ENCODE peak calls at places on chromosomes 16 and 17, in seven cellular contexts. Z, V, I, A, S, T and M are unnamed samples.
A peak's percentile ranks its signal among the peaks of the same experiment; 100 is the strongest.

GRCh38 chr17:35542990-35543389 is 5.5 kb upstream of the SLFN12L start:
- DNase-seq in S (no peak), I (no peak), T (no peak), V (no peak), A (no peak), Z (no peak), M (no peak)

GRCh38 chr17:78176548-78177025 is 8.2 kb downstream of the SYNGR2 start:
- DNase-seq in S (no peak), I (no peak), A (peak; percentile 89), V (peak; percentile 75), Z (peak; percentile 72), T (no peak), M (peak; percentile 82)

GRCh38 chr16:28549301-28549899 is 4.3 kb upstream of the SGF29 start:
- DNase-seq in Z (no peak), A (no peak), V (no peak), I (no peak), S (peak; percentile 43), T (no peak), M (no peak)

GRCh38 chr17:16917995-16918394 is 53.9 kb downstream of the TNFRSF13B start:
- DNase-seq in T (no peak), I (peak; percentile 0), A (no peak), S (no peak), V (no peak), Z (no peak), M (no peak)

GRCh38 chr16:89312194-89312593 is 94.7 kb downstream of the ZNF778 start:
- DNase-seq in S (no peak), A (no peak), V (no peak), Z (no peak), T (no peak), I (no peak), M (no peak)

GRCh38 chr17:66730497-66730923 is 104.4 kb upstream of the CACNG5 start:
- DNase-seq in A (no peak), Z (no peak), I (no peak), S (no peak), T (no peak), V (no peak), M (no peak)

GRCh38 chr17:80698297-80698696 is 153.7 kb downstream of the RPTOR start:
- DNase-seq in A (no peak), I (no peak), V (no peak), T (no peak), Z (no peak), S (no peak), M (no peak)

GRCh38 chr16:27781195-27781524 is 231.2 kb downstream of the KATNIP start:
- DNase-seq in A (no peak), V (no peak), S (no peak), T (no peak), I (no peak), Z (no peak), M (no peak)

GRCh38 chr17:50863221-50863843 is 2.8 kb downstream of the TOB1 start:
- DNase-seq in A (no peak), I (no peak), Z (no peak), V (peak; percentile 24), S (peak; percentile 52), T (no peak), M (no peak)